ENCODE peak calls at places on chromosomes 11 and 22, in five cellular contexts. One of them, this sample, is unnamed.

GRCh38 chr22:46450931-46451660 is 86.3 kb downstream of the CELSR1 start:
- DNase-seq in AG04450: no peak
- DNase-seq in psoas muscle: no peak
- DNase-seq in mesendoderm: no peak
- DNase-seq in tibial nerve: no peak
- DNase-seq in this sample: no peak

GRCh38 chr11:63427971-63428508 is 58.5 kb downstream of the SLC22A9 start:
- DNase-seq in AG04450: no peak
- DNase-seq in mesendoderm: peak
- DNase-seq in tibial nerve: no peak
- DNase-seq in psoas muscle: no peak
- DNase-seq in this sample: no peak

GRCh38 chr11:3849297-3849874 is 6.1 kb upstream of the STIM1 start:
- DNase-seq in mesendoderm: peak
- DNase-seq in AG04450: no peak
- DNase-seq in tibial nerve: no peak
- DNase-seq in psoas muscle: no peak
- DNase-seq in this sample: no peak

GRCh38 chr11:29012507-29012906 is 904.3 kb downstream of the METTL15 start:
- DNase-seq in mesendoderm: no peak
- DNase-seq in psoas muscle: no peak
- DNase-seq in AG04450: no peak
- DNase-seq in tibial nerve: no peak
- DNase-seq in this sample: no peak

GRCh38 chr11:68819362-68819761 is 22.4 kb downstream of the CPT1A start:
- DNase-seq in AG04450: no peak
- DNase-seq in tibial nerve: no peak
- DNase-seq in mesendoderm: no peak
- DNase-seq in psoas muscle: no peak
- DNase-seq in this sample: no peak

GRCh38 chr11:45041556-45041955 is 90.9 kb upstream of the TP53I11 start:
- DNase-seq in tibial nerve: no peak
- DNase-seq in AG04450: no peak
- DNase-seq in psoas muscle: no peak
- DNase-seq in mesendoderm: no peak
- DNase-seq in this sample: no peak

GRCh38 chr11:20518323-20518834 is 81.0 kb upstream of the SLC6A5 start:
- DNase-seq in tibial nerve: no peak
- DNase-seq in mesendoderm: no peak
- DNase-seq in psoas muscle: no peak
- DNase-seq in AG04450: no peak
- DNase-seq in this sample: no peak

GRCh38 chr22:34866501-34867171 is 199.3 kb upstream of the ISX start:
- DNase-seq in psoas muscle: no peak
- DNase-seq in tibial nerve: no peak
- DNase-seq in AG04450: no peak
- DNase-seq in mesendoderm: no peak
- DNase-seq in this sample: no peak

GRCh38 chr22:31443516-31443915 is 44.1 kb downstream of the DRG1 start:
- DNase-seq in AG04450: no peak
- DNase-seq in tibial nerve: no peak
- DNase-seq in mesendoderm: no peak
- DNase-seq in psoas muscle: no peak
- DNase-seq in this sample: no peak

GRCh38 chr11:60754887-60755286 is 1.8 kb upstream of the MS4A15 start:
- DNase-seq in AG04450: no peak
- DNase-seq in tibial nerve: no peak
- DNase-seq in psoas muscle: no peak
- DNase-seq in mesendoderm: no peak
- DNase-seq in this sample: no peak

GRCh38 chr11:63629426-63629825 is 15.2 kb upstream of the PLAAT3 start:
- DNase-seq in tibial nerve: no peak
- DNase-seq in mesendoderm: no peak
- DNase-seq in psoas muscle: no peak
- DNase-seq in AG04450: no peak
- DNase-seq in this sample: no peak

GRCh38 chr11:122116591-122116990 is 576 bp upstream of the BLID start:
- DNase-seq in mesendoderm: no peak
- DNase-seq in tibial nerve: no peak
- DNase-seq in psoas muscle: no peak
- DNase-seq in AG04450: no peak
- DNase-seq in this sample: no peak

GRCh38 chr11:121717296-121717695 is 264.5 kb upstream of the SORL1-AS1 start:
- DNase-seq in AG04450: no peak
- DNase-seq in tibial nerve: no peak
- DNase-seq in mesendoderm: no peak
- DNase-seq in psoas muscle: no peak
- DNase-seq in this sample: no peak

GRCh38 chr11:76845069-76845468 is 15.6 kb upstream of the ACER3 start:
- DNase-seq in mesendoderm: no peak
- DNase-seq in AG04450: no peak
- DNase-seq in tibial nerve: no peak
- DNase-seq in psoas muscle: no peak
- DNase-seq in this sample: no peak

GRCh38 chr11:115220423-115220822 is 283.8 kb downstream of the CADM1 start:
- DNase-seq in tibial nerve: no peak
- DNase-seq in psoas muscle: no peak
- DNase-seq in mesendoderm: no peak
- DNase-seq in AG04450: no peak
- DNase-seq in this sample: no peak

GRCh38 chr22:39478461-39478860 is 21.6 kb downstream of the MGAT3 start:
- DNase-seq in psoas muscle: no peak
- DNase-seq in AG04450: no peak
- DNase-seq in mesendoderm: no peak
- DNase-seq in tibial nerve: no peak
- DNase-seq in this sample: no peak

GRCh38 chr22:39808087-39808486 is 85.5 kb downstream of the ENTHD1 start:
- DNase-seq in psoas muscle: no peak
- DNase-seq in tibial nerve: no peak
- DNase-seq in AG04450: no peak
- DNase-seq in mesendoderm: peak
- DNase-seq in this sample: no peak

GRCh38 chr22:19798320-19798665 is 37.7 kb downstream of the TBX1 start:
- DNase-seq in AG04450: no peak
- DNase-seq in psoas muscle: no peak
- DNase-seq in mesendoderm: no peak
- DNase-seq in tibial nerve: no peak
- DNase-seq in this sample: no peak

GRCh38 chr22:32545801-32546200 is 71.2 kb downstream of the FBXO7 start:
- DNase-seq in psoas muscle: no peak
- DNase-seq in AG04450: no peak
- DNase-seq in mesendoderm: no peak
- DNase-seq in tibial nerve: no peak
- DNase-seq in this sample: no peak

GRCh38 chr11:27720277-27720830 is 20.1 kb upstream of the BDNF start:
- DNase-seq in psoas muscle: no peak
- DNase-seq in AG04450: no peak
- DNase-seq in tibial nerve: no peak
- DNase-seq in mesendoderm: peak
- DNase-seq in this sample: no peak
- H3K4me3 ChIP-seq in psoas muscle: no peak
- H3K4me3 ChIP-seq in AG04450: peak
- H3K4me3 ChIP-seq in tibial nerve: no peak
- H3K4me3 ChIP-seq in mesendoderm: no peak
- H3K4me3 ChIP-seq in this sample: no peak

DNA sequence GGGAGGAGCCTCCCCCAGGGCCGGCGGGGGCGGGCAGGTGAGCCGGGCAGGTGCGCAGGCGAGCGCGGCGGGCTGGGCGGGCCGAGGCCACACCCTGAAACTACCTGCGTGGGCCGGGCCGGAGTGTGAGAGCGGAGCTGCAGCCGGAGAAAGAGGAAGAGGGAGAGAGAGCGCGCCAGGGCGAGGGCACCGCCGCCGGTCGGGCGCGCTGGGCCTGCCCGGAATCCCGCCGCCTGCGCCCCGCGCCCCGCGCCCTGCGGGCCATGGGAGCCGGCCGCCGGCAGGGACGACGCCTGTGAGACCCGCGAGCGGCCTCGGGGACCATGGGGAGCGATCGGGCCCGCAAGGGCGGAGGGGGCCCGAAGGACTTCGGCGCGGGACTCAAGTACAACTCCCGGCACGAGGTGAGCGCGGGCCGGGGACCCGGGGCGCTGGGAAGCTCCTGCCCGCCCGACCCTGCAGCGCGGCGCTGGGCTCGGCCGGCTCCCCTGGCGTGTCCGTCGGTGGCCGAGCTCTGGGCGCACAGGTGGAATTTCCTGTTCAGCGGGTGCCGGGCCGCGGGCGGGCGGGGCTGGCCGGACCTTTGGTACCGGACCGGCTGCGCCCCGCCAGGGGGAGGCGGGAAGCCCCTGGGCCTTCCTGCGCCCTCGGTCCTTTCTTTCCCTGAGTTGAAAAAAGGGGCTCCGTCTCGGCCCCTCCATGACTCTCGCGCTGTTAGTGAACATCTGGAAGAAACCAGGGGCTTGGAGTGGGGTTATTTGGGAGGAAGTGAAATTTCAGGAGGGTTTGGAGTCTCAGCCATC is at the start of gene ST14:
- DNase-seq in tibial nerve: no peak
- DNase-seq in AG04450: no peak
- DNase-seq in psoas muscle: no peak
- DNase-seq in mesendoderm: peak
- DNase-seq in this sample: no peak
- H3K4me3 ChIP-seq in tibial nerve: peak
- H3K4me3 ChIP-seq in AG04450: no peak
- H3K4me3 ChIP-seq in psoas muscle: peak
- H3K4me3 ChIP-seq in mesendoderm: peak
- H3K4me3 ChIP-seq in this sample: no peak

GRCh38 chr11:2443406-2443805 is 908 bp downstream of the TRPM5 start:
- DNase-seq in mesendoderm: no peak
- DNase-seq in psoas muscle: peak
- DNase-seq in AG04450: no peak
- DNase-seq in tibial nerve: no peak
- DNase-seq in this sample: no peak

GRCh38 chr11:2445107-2445947 is 519 bp downstream of the KCNQ1 start:
- DNase-seq in tibial nerve: no peak
- DNase-seq in psoas muscle: peak
- DNase-seq in mesendoderm: no peak
- DNase-seq in AG04450: no peak
- DNase-seq in this sample: no peak

GRCh38 chr11:2445948-2446551 is 1.2 kb downstream of the KCNQ1 start:
- DNase-seq in mesendoderm: no peak
- DNase-seq in psoas muscle: no peak
- DNase-seq in tibial nerve: no peak
- DNase-seq in AG04450: no peak
- DNase-seq in this sample: no peak

GRCh38 chr11:2443881-2444300 is 423 bp downstream of the TRPM5 start:
- DNase-seq in mesendoderm: no peak
- DNase-seq in psoas muscle: no peak
- DNase-seq in tibial nerve: no peak
- DNase-seq in AG04450: no peak
- DNase-seq in this sample: no peak

DNA sequence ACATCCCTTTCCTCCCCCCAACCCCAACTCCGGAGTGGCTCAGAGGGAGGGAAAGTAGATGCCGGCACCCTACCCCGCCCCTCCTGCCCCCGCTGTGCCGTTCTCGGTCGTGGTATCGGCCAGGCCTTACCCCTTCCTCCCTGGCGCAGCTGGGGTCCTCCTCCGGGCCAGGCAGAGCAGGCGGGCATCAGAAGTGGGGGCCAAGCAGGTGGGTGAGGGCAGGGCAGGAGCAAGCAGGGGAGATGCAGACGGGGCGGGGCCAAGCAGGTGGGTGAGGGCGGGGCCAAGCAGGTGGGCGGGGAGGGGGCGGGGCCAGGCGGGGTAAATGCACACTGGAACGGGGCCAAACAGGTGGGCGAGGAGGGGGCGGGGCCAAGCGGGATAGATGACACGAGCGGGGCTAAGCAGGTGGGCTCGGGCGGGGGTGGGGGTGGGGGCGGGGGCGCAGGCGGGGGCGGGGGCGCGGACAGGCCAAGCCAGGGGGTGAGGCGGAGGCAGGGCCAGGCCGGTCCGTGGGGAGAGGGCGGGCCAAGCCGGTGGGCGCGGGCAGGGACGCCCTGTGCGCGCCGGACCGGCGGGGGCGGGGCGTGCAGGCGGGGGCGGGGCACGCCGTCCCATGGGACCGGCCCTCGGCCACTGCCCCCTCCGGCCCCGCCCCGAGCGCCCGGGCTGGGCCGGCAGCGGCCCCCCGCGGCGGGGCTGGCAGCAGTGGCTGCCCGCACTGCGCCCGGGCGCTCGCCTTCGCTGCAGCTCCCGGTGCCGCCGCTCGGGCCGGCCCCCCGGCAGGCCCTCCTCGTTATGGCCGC is at the start of the genes KCNQ1 and TRPM5:
- DNase-seq in psoas muscle: peak
- DNase-seq in tibial nerve: no peak
- DNase-seq in AG04450: no peak
- DNase-seq in mesendoderm: peak
- DNase-seq in this sample: no peak
- H3K4me3 ChIP-seq in psoas muscle: peak
- H3K4me3 ChIP-seq in tibial nerve: peak
- H3K4me3 ChIP-seq in AG04450: no peak
- H3K4me3 ChIP-seq in mesendoderm: no peak
- H3K4me3 ChIP-seq in this sample: no peak

GRCh38 chr11:73186886-73187285 is 31.2 kb upstream of the P2RY2 start:
- DNase-seq in mesendoderm: no peak
- DNase-seq in psoas muscle: no peak
- DNase-seq in tibial nerve: no peak
- DNase-seq in AG04450: no peak
- DNase-seq in this sample: no peak

GRCh38 chr11:73182824-73183321 is 35.2 kb upstream of the P2RY2 start:
- DNase-seq in psoas muscle: no peak
- DNase-seq in AG04450: no peak
- DNase-seq in mesendoderm: no peak
- DNase-seq in tibial nerve: no peak
- DNase-seq in this sample: no peak

GRCh38 chr11:73186294-73186850 is 31.7 kb upstream of the P2RY2 start:
- DNase-seq in tibial nerve: no peak
- DNase-seq in mesendoderm: no peak
- DNase-seq in AG04450: no peak
- DNase-seq in psoas muscle: no peak
- DNase-seq in this sample: no peak

GRCh38 chr11:73185680-73186293 is 32.3 kb upstream of the P2RY2 start:
- DNase-seq in AG04450: peak
- DNase-seq in psoas muscle: peak
- DNase-seq in mesendoderm: no peak
- DNase-seq in tibial nerve: no peak
- DNase-seq in this sample: peak

DNA sequence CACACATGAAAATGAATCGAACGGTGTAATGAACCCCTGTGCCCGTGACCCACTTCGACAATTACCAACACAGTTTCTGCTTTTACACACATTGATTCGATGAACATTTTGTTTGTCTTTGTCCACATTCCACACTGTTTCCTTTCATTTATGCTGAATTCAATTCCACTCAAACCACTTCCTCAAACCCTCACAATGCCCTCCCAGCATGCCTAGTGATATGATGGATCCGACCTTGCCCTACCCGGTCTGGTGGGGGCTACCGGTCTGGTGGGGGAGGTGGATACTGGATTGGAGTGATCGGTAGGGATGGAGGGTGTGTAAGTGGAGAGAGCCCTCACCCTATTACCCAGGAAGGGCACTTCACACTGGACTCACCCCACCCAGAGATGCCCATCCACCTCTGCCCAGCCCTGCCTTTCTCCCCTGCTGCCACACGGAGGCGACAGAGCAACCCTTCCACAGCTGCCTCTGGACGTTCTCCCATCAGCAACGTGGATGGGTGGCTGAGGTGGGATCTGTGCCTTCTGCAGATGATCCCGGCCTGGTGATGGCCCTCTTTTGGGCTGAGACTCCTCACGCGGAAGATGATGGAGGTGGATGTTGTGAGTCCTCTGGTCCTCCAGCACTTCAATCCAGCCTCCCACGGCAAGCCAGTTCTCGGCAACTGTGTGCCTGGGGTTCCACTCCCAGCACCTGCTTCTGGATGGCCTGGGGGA is 33.0 kb upstream of the P2RY2 start:
- DNase-seq in tibial nerve: no peak
- DNase-seq in mesendoderm: peak
- DNase-seq in psoas muscle: peak
- DNase-seq in AG04450: no peak
- DNase-seq in this sample: no peak
- H3K4me3 ChIP-seq in tibial nerve: no peak
- H3K4me3 ChIP-seq in mesendoderm: no peak
- H3K4me3 ChIP-seq in psoas muscle: no peak
- H3K4me3 ChIP-seq in AG04450: no peak
- H3K4me3 ChIP-seq in this sample: no peak

This sample was measured in skeletal muscle cell.